ENCODE peak calls at places on chromosome 7, in ten cellular contexts. H is BJ; V is stimulated activated CD4-positive, alpha-beta T cell treated with anti-CD3 and anti-CD28 coated beads, TNF-alpha, amount 100 ng/mL, for 1 hour; M is activated CD4-positive, alpha-beta T cell treated with anti-CD3 and anti-CD28 coated beads for 4 hours; O is iPS DF 6.9; U is GM20000; C is thoracic aorta; K is LoVo; A is AG04450; T is omental fat pad. B is an unnamed sample.

GRCh38 chr7:148304456-148304855 is 286.1 kb upstream of the C7orf33 start:
- DNase-seq in H (no peak), V (no peak), M (no peak), O (no peak), U (no peak), C (no peak), K (no peak), A (no peak), T (no peak), B (no peak)

GRCh38 chr7:99975782-99976521 is at the start of gene AZGP1:
- DNase-seq in H (no peak), V (no peak), M (no peak), O (no peak), U (no peak), C (no peak), K (peak; percentile 38), A (no peak), T (no peak), B (no peak)

GRCh38 chr7:75642810-75643486 is 95.8 kb downstream of the HIP1 start:
- DNase-seq in H (no peak), V (peak; percentile 24), M (peak; percentile 57), O (peak; percentile 75), U (peak; percentile 84), C (no peak), K (peak; percentile 18), A (peak; percentile 10), T (no peak), B (no peak)

GRCh38 chr7:1571261-1571650 is 1.4 kb upstream of the PSMG3 start:
- DNase-seq in H (peak; percentile 34), V (no peak), M (no peak), O (no peak), U (no peak), C (no peak), K (peak; percentile 45), A (no peak), T (no peak), B (peak; percentile 44)

GRCh38 chr7:74364061-74364460 is 74.9 kb downstream of the CLIP2 start:
- DNase-seq in H (no peak), V (no peak), M (no peak), O (no peak), U (no peak), C (no peak), K (no peak), A (no peak), T (no peak), B (no peak)

GRCh38 chr7:9488555-9488954 is 1055.1 kb downstream of the NXPH1 start:
- DNase-seq in H (peak; percentile 3), V (no peak), M (no peak), O (no peak), U (no peak), C (no peak), K (peak; percentile 14), A (peak; percentile 6), T (no peak), B (peak; percentile 9)

GRCh38 chr7:33732462-33732861 is 172.9 kb upstream of the BMPER start:
- DNase-seq in H (no peak), V (no peak), M (no peak), O (no peak), U (no peak), C (no peak), K (no peak), A (no peak), T (no peak), B (no peak)

GRCh38 chr7:76260171-76260703 is 42.2 kb upstream of the HSPB1 start:
- DNase-seq in H (no peak), V (peak; percentile 14), M (peak; percentile 41), O (peak; percentile 66), U (peak; percentile 79), C (no peak), K (peak; percentile 19), A (no peak), T (no peak), B (no peak)

GRCh38 chr7:104363355-104363754 is 35.0 kb downstream of the LHFPL3 start:
- DNase-seq in H (no peak), V (no peak), M (no peak), O (no peak), U (no peak), C (no peak), K (no peak), A (no peak), T (no peak), B (no peak)

GRCh38 chr7:44073664-44074348 is 8.4 kb upstream of the PGAM2 start:
- DNase-seq in H (no peak), V (no peak), M (no peak), O (no peak), U (peak; percentile 83), C (peak; percentile 45), K (no peak), A (no peak), T (no peak), B (no peak)

GRCh38 chr7:44411306-44411705 is 79.2 kb downstream of the NUDCD3 start:
- DNase-seq in H (no peak), V (no peak), M (no peak), O (no peak), U (no peak), C (no peak), K (no peak), A (no peak), T (no peak), B (no peak)

GRCh38 chr7:47329320-47329926 is 252.5 kb downstream of the TNS3 start:
- DNase-seq in H (no peak), V (no peak), M (no peak), O (no peak), U (no peak), C (no peak), K (no peak), A (no peak), T (no peak), B (no peak)

GRCh38 chr7:113812881-113813280 is 105.9 kb downstream of the PPP1R3A start:
- DNase-seq in H (no peak), V (no peak), M (no peak), O (no peak), U (no peak), C (no peak), K (no peak), A (no peak), T (no peak), B (no peak)

GRCh38 chr7:40057292-40057691 is 77.1 kb downstream of the MPLKIP start:
- DNase-seq in H (no peak), V (no peak), M (no peak), O (no peak), U (no peak), C (no peak), K (no peak), A (no peak), T (no peak), B (no peak)

GRCh38 chr7:29429421-29429820 is 134.2 kb upstream of the PRR15 start:
- DNase-seq in H (no peak), V (no peak), M (no peak), O (no peak), U (no peak), C (no peak), K (no peak), A (no peak), T (no peak), B (no peak)

GRCh38 chr7:36794689-36795088 is 70.4 kb upstream of the AOAH start:
- DNase-seq in H (no peak), V (no peak), M (no peak), O (no peak), U (no peak), C (no peak), K (peak; percentile 6), A (no peak), T (no peak), B (no peak)

B was measured in HS-5.